ENCODE peak calls at places on chromosomes 3 and 15, in ten cellular contexts. One of them, this sample, is unnamed.

GRCh38 chr15:81023483-81024264 is 23.0 kb downstream of the TLNRD1 start:
- DNase-seq in posterior cingulate gyrus: peak
- DNase-seq in endothelial cell of umbilical vein: peak
- DNase-seq in GM20000: peak
- DNase-seq in NCI-H1092: no peak
- DNase-seq in HS-5: peak
- DNase-seq in activated T-cell treated with anti-CD3 and anti-CD28 coated beads for 48 hours: no peak
- DNase-seq in stimulated activated CD8-positive, alpha-beta memory T cell treated with anti-CD3 and anti-CD28 coated beads, Interleukin-7, amount 100 ng/mL, for 1 hour: no peak
- DNase-seq in K562: no peak
- DNase-seq in activated CD4-positive, CD25-positive, alpha-beta regulatory T cell: no peak
- DNase-seq in this sample: peak

GRCh38 chr15:63338170-63338569 is 43.5 kb downstream of the CA12 start:
- DNase-seq in posterior cingulate gyrus: no peak
- DNase-seq in endothelial cell of umbilical vein: no peak
- DNase-seq in GM20000: no peak
- DNase-seq in NCI-H1092: no peak
- DNase-seq in HS-5: no peak
- DNase-seq in activated T-cell treated with anti-CD3 and anti-CD28 coated beads for 48 hours: no peak
- DNase-seq in stimulated activated CD8-positive, alpha-beta memory T cell treated with anti-CD3 and anti-CD28 coated beads, Interleukin-7, amount 100 ng/mL, for 1 hour: no peak
- DNase-seq in K562: no peak
- DNase-seq in activated CD4-positive, CD25-positive, alpha-beta regulatory T cell: no peak
- DNase-seq in this sample: no peak

GRCh38 chr15:90710436-90710835 is 6.7 kb upstream of the BLM start:
- DNase-seq in posterior cingulate gyrus: no peak
- DNase-seq in endothelial cell of umbilical vein: no peak
- DNase-seq in GM20000: no peak
- DNase-seq in NCI-H1092: no peak
- DNase-seq in HS-5: no peak
- DNase-seq in activated T-cell treated with anti-CD3 and anti-CD28 coated beads for 48 hours: no peak
- DNase-seq in stimulated activated CD8-positive, alpha-beta memory T cell treated with anti-CD3 and anti-CD28 coated beads, Interleukin-7, amount 100 ng/mL, for 1 hour: no peak
- DNase-seq in K562: no peak
- DNase-seq in activated CD4-positive, CD25-positive, alpha-beta regulatory T cell: no peak
- DNase-seq in this sample: no peak

GRCh38 chr15:96274698-96275097 is 55.8 kb upstream of the NR2F2 start:
- DNase-seq in posterior cingulate gyrus: no peak
- DNase-seq in endothelial cell of umbilical vein: peak
- DNase-seq in GM20000: no peak
- DNase-seq in NCI-H1092: no peak
- DNase-seq in HS-5: peak
- DNase-seq in activated T-cell treated with anti-CD3 and anti-CD28 coated beads for 48 hours: no peak
- DNase-seq in stimulated activated CD8-positive, alpha-beta memory T cell treated with anti-CD3 and anti-CD28 coated beads, Interleukin-7, amount 100 ng/mL, for 1 hour: no peak
- DNase-seq in K562: no peak
- DNase-seq in activated CD4-positive, CD25-positive, alpha-beta regulatory T cell: no peak
- DNase-seq in this sample: no peak

GRCh38 chr3:42094128-42094527 is 3.0 kb downstream of the TRAK1 start:
- DNase-seq in posterior cingulate gyrus: no peak
- DNase-seq in endothelial cell of umbilical vein: no peak
- DNase-seq in GM20000: peak
- DNase-seq in NCI-H1092: no peak
- DNase-seq in HS-5: no peak
- DNase-seq in activated T-cell treated with anti-CD3 and anti-CD28 coated beads for 48 hours: no peak
- DNase-seq in stimulated activated CD8-positive, alpha-beta memory T cell treated with anti-CD3 and anti-CD28 coated beads, Interleukin-7, amount 100 ng/mL, for 1 hour: no peak
- DNase-seq in K562: no peak
- DNase-seq in activated CD4-positive, CD25-positive, alpha-beta regulatory T cell: no peak
- DNase-seq in this sample: no peak

GRCh38 chr3:32568953-32569352 is 1.7 kb downstream of the DYNC1LI1 start:
- DNase-seq in posterior cingulate gyrus: no peak
- DNase-seq in endothelial cell of umbilical vein: no peak
- DNase-seq in GM20000: no peak
- DNase-seq in NCI-H1092: no peak
- DNase-seq in HS-5: no peak
- DNase-seq in activated T-cell treated with anti-CD3 and anti-CD28 coated beads for 48 hours: no peak
- DNase-seq in stimulated activated CD8-positive, alpha-beta memory T cell treated with anti-CD3 and anti-CD28 coated beads, Interleukin-7, amount 100 ng/mL, for 1 hour: no peak
- DNase-seq in K562: no peak
- DNase-seq in activated CD4-positive, CD25-positive, alpha-beta regulatory T cell: no peak
- DNase-seq in this sample: no peak

GRCh38 chr3:125374996-125375941 is at the start of gene ZNF148:
- DNase-seq in posterior cingulate gyrus: peak
- DNase-seq in endothelial cell of umbilical vein: peak
- DNase-seq in GM20000: peak
- DNase-seq in NCI-H1092: peak
- DNase-seq in HS-5: no peak
- DNase-seq in activated T-cell treated with anti-CD3 and anti-CD28 coated beads for 48 hours: peak
- DNase-seq in stimulated activated CD8-positive, alpha-beta memory T cell treated with anti-CD3 and anti-CD28 coated beads, Interleukin-7, amount 100 ng/mL, for 1 hour: peak
- DNase-seq in K562: peak
- DNase-seq in activated CD4-positive, CD25-positive, alpha-beta regulatory T cell: peak
- DNase-seq in this sample: peak

GRCh38 chr3:127831723-127832172 is 9.4 kb upstream of the MGLL start:
- DNase-seq in posterior cingulate gyrus: no peak
- DNase-seq in endothelial cell of umbilical vein: peak
- DNase-seq in GM20000: peak
- DNase-seq in NCI-H1092: no peak
- DNase-seq in HS-5: no peak
- DNase-seq in activated T-cell treated with anti-CD3 and anti-CD28 coated beads for 48 hours: peak
- DNase-seq in stimulated activated CD8-positive, alpha-beta memory T cell treated with anti-CD3 and anti-CD28 coated beads, Interleukin-7, amount 100 ng/mL, for 1 hour: no peak
- DNase-seq in K562: peak
- DNase-seq in activated CD4-positive, CD25-positive, alpha-beta regulatory T cell: no peak
- DNase-seq in this sample: no peak

GRCh38 chr3:58899159-58899952 is 150.5 kb downstream of the CFAP20DC start:
- DNase-seq in posterior cingulate gyrus: no peak
- DNase-seq in endothelial cell of umbilical vein: peak
- DNase-seq in GM20000: peak
- DNase-seq in NCI-H1092: no peak
- DNase-seq in HS-5: no peak
- DNase-seq in activated T-cell treated with anti-CD3 and anti-CD28 coated beads for 48 hours: peak
- DNase-seq in stimulated activated CD8-positive, alpha-beta memory T cell treated with anti-CD3 and anti-CD28 coated beads, Interleukin-7, amount 100 ng/mL, for 1 hour: no peak
- DNase-seq in K562: peak
- DNase-seq in activated CD4-positive, CD25-positive, alpha-beta regulatory T cell: no peak
- DNase-seq in this sample: no peak

GRCh38 chr3:50473768-50474167 is 29.7 kb downstream of the CACNA2D2 start:
- DNase-seq in posterior cingulate gyrus: peak
- DNase-seq in endothelial cell of umbilical vein: no peak
- DNase-seq in GM20000: no peak
- DNase-seq in NCI-H1092: no peak
- DNase-seq in HS-5: no peak
- DNase-seq in activated T-cell treated with anti-CD3 and anti-CD28 coated beads for 48 hours: no peak
- DNase-seq in stimulated activated CD8-positive, alpha-beta memory T cell treated with anti-CD3 and anti-CD28 coated beads, Interleukin-7, amount 100 ng/mL, for 1 hour: no peak
- DNase-seq in K562: no peak
- DNase-seq in activated CD4-positive, CD25-positive, alpha-beta regulatory T cell: no peak
- DNase-seq in this sample: no peak

GRCh38 chr3:193343726-193344222 is 34.8 kb downstream of the ATP13A5 start:
- DNase-seq in posterior cingulate gyrus: no peak
- DNase-seq in endothelial cell of umbilical vein: no peak
- DNase-seq in GM20000: no peak
- DNase-seq in NCI-H1092: no peak
- DNase-seq in HS-5: no peak
- DNase-seq in activated T-cell treated with anti-CD3 and anti-CD28 coated beads for 48 hours: no peak
- DNase-seq in stimulated activated CD8-positive, alpha-beta memory T cell treated with anti-CD3 and anti-CD28 coated beads, Interleukin-7, amount 100 ng/mL, for 1 hour: no peak
- DNase-seq in K562: no peak
- DNase-seq in activated CD4-positive, CD25-positive, alpha-beta regulatory T cell: no peak
- DNase-seq in this sample: no peak

GRCh38 chr3:61978460-61979419 is 394.6 kb downstream of the FEZF2 start:
- DNase-seq in posterior cingulate gyrus: no peak
- DNase-seq in endothelial cell of umbilical vein: peak
- DNase-seq in GM20000: no peak
- DNase-seq in NCI-H1092: no peak
- DNase-seq in HS-5: no peak
- DNase-seq in activated T-cell treated with anti-CD3 and anti-CD28 coated beads for 48 hours: no peak
- DNase-seq in stimulated activated CD8-positive, alpha-beta memory T cell treated with anti-CD3 and anti-CD28 coated beads, Interleukin-7, amount 100 ng/mL, for 1 hour: no peak
- DNase-seq in K562: no peak
- DNase-seq in activated CD4-positive, CD25-positive, alpha-beta regulatory T cell: no peak
- DNase-seq in this sample: no peak

GRCh38 chr3:43246956-43247355 is 39.4 kb upstream of the SNRK start:
- DNase-seq in posterior cingulate gyrus: no peak
- DNase-seq in endothelial cell of umbilical vein: peak
- DNase-seq in GM20000: no peak
- DNase-seq in NCI-H1092: no peak
- DNase-seq in HS-5: no peak
- DNase-seq in activated T-cell treated with anti-CD3 and anti-CD28 coated beads for 48 hours: no peak
- DNase-seq in stimulated activated CD8-positive, alpha-beta memory T cell treated with anti-CD3 and anti-CD28 coated beads, Interleukin-7, amount 100 ng/mL, for 1 hour: no peak
- DNase-seq in K562: no peak
- DNase-seq in activated CD4-positive, CD25-positive, alpha-beta regulatory T cell: no peak
- DNase-seq in this sample: no peak

GRCh38 chr3:54917172-54917571 is 10.7 kb downstream of the LRTM1 start:
- DNase-seq in posterior cingulate gyrus: no peak
- DNase-seq in endothelial cell of umbilical vein: no peak
- DNase-seq in GM20000: no peak
- DNase-seq in NCI-H1092: no peak
- DNase-seq in HS-5: no peak
- DNase-seq in activated T-cell treated with anti-CD3 and anti-CD28 coated beads for 48 hours: no peak
- DNase-seq in stimulated activated CD8-positive, alpha-beta memory T cell treated with anti-CD3 and anti-CD28 coated beads, Interleukin-7, amount 100 ng/mL, for 1 hour: no peak
- DNase-seq in K562: no peak
- DNase-seq in activated CD4-positive, CD25-positive, alpha-beta regulatory T cell: no peak
- DNase-seq in this sample: no peak

GRCh38 chr15:71115567-71116351 is 488 bp downstream of the THSD4 start:
- DNase-seq in posterior cingulate gyrus: no peak
- DNase-seq in endothelial cell of umbilical vein: no peak
- DNase-seq in GM20000: peak
- DNase-seq in NCI-H1092: no peak
- DNase-seq in HS-5: no peak
- DNase-seq in activated T-cell treated with anti-CD3 and anti-CD28 coated beads for 48 hours: peak
- DNase-seq in stimulated activated CD8-positive, alpha-beta memory T cell treated with anti-CD3 and anti-CD28 coated beads, Interleukin-7, amount 100 ng/mL, for 1 hour: no peak
- DNase-seq in K562: peak
- DNase-seq in activated CD4-positive, CD25-positive, alpha-beta regulatory T cell: no peak
- DNase-seq in this sample: no peak

GRCh38 chr15:73851679-73852078 is 21.7 kb upstream of the TBC1D21 start:
- DNase-seq in posterior cingulate gyrus: no peak
- DNase-seq in endothelial cell of umbilical vein: peak
- DNase-seq in GM20000: peak
- DNase-seq in NCI-H1092: no peak
- DNase-seq in HS-5: no peak
- DNase-seq in activated T-cell treated with anti-CD3 and anti-CD28 coated beads for 48 hours: peak
- DNase-seq in stimulated activated CD8-positive, alpha-beta memory T cell treated with anti-CD3 and anti-CD28 coated beads, Interleukin-7, amount 100 ng/mL, for 1 hour: no peak
- DNase-seq in K562: peak
- DNase-seq in activated CD4-positive, CD25-positive, alpha-beta regulatory T cell: peak
- DNase-seq in this sample: no peak

GRCh38 chr15:84960391-84961113 is 21.1 kb upstream of the PDE8A start:
- DNase-seq in posterior cingulate gyrus: no peak
- DNase-seq in endothelial cell of umbilical vein: no peak
- DNase-seq in GM20000: no peak
- DNase-seq in NCI-H1092: no peak
- DNase-seq in HS-5: no peak
- DNase-seq in activated T-cell treated with anti-CD3 and anti-CD28 coated beads for 48 hours: no peak
- DNase-seq in stimulated activated CD8-positive, alpha-beta memory T cell treated with anti-CD3 and anti-CD28 coated beads, Interleukin-7, amount 100 ng/mL, for 1 hour: no peak
- DNase-seq in K562: no peak
- DNase-seq in activated CD4-positive, CD25-positive, alpha-beta regulatory T cell: no peak
- DNase-seq in this sample: no peak

GRCh38 chr3:62103531-62103930 is 269.8 kb downstream of the FEZF2 start:
- DNase-seq in posterior cingulate gyrus: no peak
- DNase-seq in endothelial cell of umbilical vein: no peak
- DNase-seq in GM20000: no peak
- DNase-seq in NCI-H1092: no peak
- DNase-seq in HS-5: no peak
- DNase-seq in activated T-cell treated with anti-CD3 and anti-CD28 coated beads for 48 hours: no peak
- DNase-seq in stimulated activated CD8-positive, alpha-beta memory T cell treated with anti-CD3 and anti-CD28 coated beads, Interleukin-7, amount 100 ng/mL, for 1 hour: no peak
- DNase-seq in K562: no peak
- DNase-seq in activated CD4-positive, CD25-positive, alpha-beta regulatory T cell: no peak
- DNase-seq in this sample: no peak

GRCh38 chr3:43155464-43156121 is 49.7 kb upstream of the POMGNT2 start:
- DNase-seq in posterior cingulate gyrus: peak
- DNase-seq in endothelial cell of umbilical vein: peak
- DNase-seq in GM20000: no peak
- DNase-seq in NCI-H1092: peak
- DNase-seq in HS-5: peak
- DNase-seq in activated T-cell treated with anti-CD3 and anti-CD28 coated beads for 48 hours: no peak
- DNase-seq in stimulated activated CD8-positive, alpha-beta memory T cell treated with anti-CD3 and anti-CD28 coated beads, Interleukin-7, amount 100 ng/mL, for 1 hour: no peak
- DNase-seq in K562: peak
- DNase-seq in activated CD4-positive, CD25-positive, alpha-beta regulatory T cell: no peak
- DNase-seq in this sample: peak